ENCODE peak calls at places on chromosome 16, in nine cellular contexts. R is mesothelial cell of epicardium, A is stomach, Z is endothelial cell, G is AG09309, B is transverse colon, Y is lung, N is heart left ventricle, D is MM.1S. I is an unnamed sample.

GRCh38 chr16:12207939-12208338 is 231.4 kb downstream of the SNX29 start:
- DNase-seq in D (no peak), G (no peak), Y (no peak), B (no peak), N (no peak), A (no peak), Z (no peak), R (no peak), I (no peak)

GRCh38 chr16:80198995-80199299 is 341.8 kb upstream of the DYNLRB2 start:
- DNase-seq in G (no peak), A (no peak), N (no peak), B (no peak), Y (no peak), Z (no peak), D (no peak), R (no peak), I (no peak)

GRCh38 chr16:54462151-54462651 is 175.6 kb upstream of the IRX3 start:
- DNase-seq in D (no peak), R (no peak), B (no peak), G (peak), A (no peak), N (no peak), Y (no peak), Z (no peak), I (no peak)

GRCh38 chr16:28084209-28084608 is 20.7 kb upstream of the GSG1L start:
- DNase-seq in D (no peak), N (no peak), Y (no peak), R (no peak), A (no peak), B (no peak), G (no peak), Z (no peak), I (no peak)

GRCh38 chr16:85168732-85169256 is 56.5 kb upstream of the CIBAR2 start:
- DNase-seq in B (peak), R (no peak), A (no peak), Z (no peak), Y (no peak), G (no peak), N (peak), D (no peak), I (no peak)

GRCh38 chr16:25553711-25554436 is 137.9 kb upstream of the HS3ST4 start:
- DNase-seq in G (no peak), Z (no peak), Y (no peak), R (no peak), N (no peak), B (no peak), D (no peak), A (no peak), I (no peak)

GRCh38 chr16:2464333-2464732 is 4.4 kb downstream of the TEDC2 start:
- DNase-seq in N (no peak), D (no peak), G (no peak), B (no peak), A (no peak), R (no peak), Z (no peak), Y (no peak), I (no peak)

GRCh38 chr16:53417011-53417410 is 17.3 kb upstream of the RBL2 start:
- DNase-seq in A (no peak), N (no peak), G (peak), D (no peak), B (no peak), Z (no peak), R (no peak), Y (no peak), I (no peak)

GRCh38 chr16:22967696-22968095 is 153.7 kb downstream of the HS3ST2 start:
- DNase-seq in B (no peak), G (no peak), Z (no peak), A (no peak), Y (no peak), D (no peak), R (no peak), N (no peak), I (no peak)

GRCh38 chr16:19086322-19087199 is 19.1 kb downstream of the COQ7 start:
- DNase-seq in A (peak), N (peak), Z (peak), Y (peak), G (peak), B (peak), R (peak), D (peak), I (peak)

GRCh38 chr16:31215287-31216115 is 1.4 kb downstream of the PYDC1 start:
- DNase-seq in D (no peak), B (peak), Y (peak), N (peak), Z (peak), R (peak), A (peak), G (no peak), I (peak)

GRCh38 chr16:9372934-9373890 is 281.8 kb downstream of the HAPSTR1 start:
- DNase-seq in G (no peak), B (no peak), R (no peak), A (no peak), Z (peak), Y (no peak), D (no peak), N (no peak), I (no peak)

GRCh38 chr16:15450624-15451023 is 16.2 kb downstream of the BMERB1 start:
- DNase-seq in B (no peak), Y (no peak), D (no peak), G (no peak), A (no peak), R (no peak), N (no peak), Z (no peak), I (no peak)

GRCh38 chr16:64982581-64982980 is 139.3 kb downstream of the CDH11 start:
- DNase-seq in B (no peak), G (peak), R (no peak), D (no peak), N (no peak), Z (no peak), A (no peak), Y (no peak), I (no peak)

GRCh38 chr16:64981568-64982281 is 140.1 kb downstream of the CDH11 start:
- DNase-seq in D (no peak), B (no peak), G (no peak), R (no peak), A (no peak), Z (no peak), Y (no peak), N (no peak), I (no peak)

GRCh38 chr16:64989050-64989449 is 132.8 kb downstream of the CDH11 start:
- DNase-seq in A (no peak), N (no peak), Z (no peak), G (no peak), Y (no peak), R (no peak), D (no peak), B (no peak), I (no peak)

GRCh38 chr16:64983226-64983625 is 138.6 kb downstream of the CDH11 start:
- DNase-seq in B (no peak), D (no peak), Y (no peak), G (no peak), Z (no peak), N (no peak), R (no peak), A (no peak), I (no peak)

DNA sequence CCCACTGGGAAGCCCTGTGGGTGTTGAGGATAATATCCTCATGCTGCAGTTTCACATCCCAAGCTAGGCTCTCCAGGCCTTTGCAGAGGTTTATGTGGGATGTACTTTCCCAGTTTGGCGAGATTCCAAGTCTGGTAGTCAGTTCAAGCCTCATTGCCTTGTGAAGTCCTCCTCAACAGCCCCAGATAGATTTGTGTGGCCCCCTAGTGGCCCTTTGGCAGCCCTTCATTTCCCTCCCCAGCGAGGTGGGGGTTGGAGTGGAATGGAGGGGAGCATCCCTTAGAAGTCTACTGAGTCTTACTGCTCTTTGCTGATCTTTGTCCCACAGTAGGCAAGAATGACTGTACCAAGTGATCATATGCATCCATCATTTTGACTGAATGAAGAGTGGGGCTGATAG is 137.9 kb downstream of the CDH11 start:
- DNase-seq in Y (peak), N (peak), A (no peak), D (no peak), B (no peak), Z (peak), R (peak), G (peak), I (no peak)
- TF ChIP-seq CTCF in Y (no peak), N (peak), A (no peak), D (peak), B (no peak), Z (peak), R (peak), G (peak), I (peak)

DNA sequence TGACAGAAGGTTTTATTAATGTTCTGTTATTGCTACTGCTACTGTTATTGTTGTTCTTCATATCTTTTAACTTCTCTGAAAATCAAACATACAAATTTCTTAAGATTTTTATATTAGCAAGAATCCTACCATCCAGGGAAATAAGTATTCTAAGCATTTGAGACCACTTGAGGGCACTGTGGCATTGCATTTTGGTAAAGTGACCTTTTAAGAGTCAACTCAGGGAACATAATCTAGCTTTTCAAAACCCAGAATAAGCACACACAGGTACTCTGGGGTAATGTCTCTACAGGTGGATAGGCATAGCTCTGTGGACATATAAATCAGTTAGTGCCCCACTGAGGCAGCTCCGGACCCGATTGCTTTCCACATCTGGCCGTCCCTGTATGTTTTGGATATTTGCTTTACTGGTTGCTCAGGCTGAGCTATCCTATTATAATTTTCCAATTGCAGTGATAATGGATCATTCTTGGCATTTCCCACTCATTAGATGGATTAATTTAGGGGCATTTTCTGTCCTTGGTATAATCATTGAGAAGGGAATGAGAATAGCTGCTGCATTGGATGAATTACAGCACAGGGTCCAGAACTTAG is 1425.1 kb upstream of the CDH8 start:
- DNase-seq in D (peak), G (peak), R (peak), Z (peak), N (no peak), B (no peak), Y (no peak), A (no peak), I (peak)
- TF ChIP-seq CTCF in D (peak), G (peak), R (peak), Z (peak), N (peak), B (no peak), Y (no peak), A (no peak), I (peak)

DNA sequence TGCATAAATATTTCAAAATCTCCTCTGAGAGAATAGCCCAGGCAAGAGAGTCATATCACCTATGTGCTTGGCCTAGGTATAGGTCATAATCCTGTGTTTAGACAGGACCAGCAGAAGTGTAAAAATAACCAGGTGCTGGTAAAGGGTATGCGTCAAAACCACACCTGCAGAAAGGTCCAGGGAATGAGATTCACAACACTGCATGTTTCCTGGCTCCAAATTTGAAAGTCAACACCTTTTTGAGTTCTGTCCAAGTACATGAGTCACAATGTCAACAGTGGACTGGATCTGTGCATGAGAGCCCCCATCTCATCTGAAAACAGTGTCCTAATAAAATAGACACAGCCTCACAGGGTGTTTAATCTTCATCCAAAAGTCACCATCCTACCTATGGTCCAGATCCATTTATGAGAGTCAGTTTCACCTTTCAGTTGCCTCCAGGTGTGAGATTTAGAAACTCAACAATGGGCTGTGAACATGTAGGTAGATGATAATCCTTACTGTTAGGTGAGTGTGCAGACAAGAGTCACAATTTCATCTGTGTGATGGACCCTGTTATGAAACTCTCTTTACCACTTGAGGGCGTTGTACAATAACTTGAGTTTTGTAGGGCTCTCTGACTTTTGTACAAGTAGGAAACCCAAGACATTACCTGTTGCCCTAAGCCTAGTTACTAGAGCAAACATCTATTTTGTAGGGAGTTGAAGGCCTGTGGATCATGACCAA is 2100.7 kb downstream of the TP53TG3F start:
- DNase-seq in B (no peak), R (no peak), G (no peak), N (no peak), A (no peak), D (peak), Y (no peak), Z (no peak), I (no peak)
- TF ChIP-seq CTCF in B (no peak), R (no peak), G (no peak), N (peak), A (no peak), D (peak), Y (no peak), Z (no peak), I (no peak)

DNA sequence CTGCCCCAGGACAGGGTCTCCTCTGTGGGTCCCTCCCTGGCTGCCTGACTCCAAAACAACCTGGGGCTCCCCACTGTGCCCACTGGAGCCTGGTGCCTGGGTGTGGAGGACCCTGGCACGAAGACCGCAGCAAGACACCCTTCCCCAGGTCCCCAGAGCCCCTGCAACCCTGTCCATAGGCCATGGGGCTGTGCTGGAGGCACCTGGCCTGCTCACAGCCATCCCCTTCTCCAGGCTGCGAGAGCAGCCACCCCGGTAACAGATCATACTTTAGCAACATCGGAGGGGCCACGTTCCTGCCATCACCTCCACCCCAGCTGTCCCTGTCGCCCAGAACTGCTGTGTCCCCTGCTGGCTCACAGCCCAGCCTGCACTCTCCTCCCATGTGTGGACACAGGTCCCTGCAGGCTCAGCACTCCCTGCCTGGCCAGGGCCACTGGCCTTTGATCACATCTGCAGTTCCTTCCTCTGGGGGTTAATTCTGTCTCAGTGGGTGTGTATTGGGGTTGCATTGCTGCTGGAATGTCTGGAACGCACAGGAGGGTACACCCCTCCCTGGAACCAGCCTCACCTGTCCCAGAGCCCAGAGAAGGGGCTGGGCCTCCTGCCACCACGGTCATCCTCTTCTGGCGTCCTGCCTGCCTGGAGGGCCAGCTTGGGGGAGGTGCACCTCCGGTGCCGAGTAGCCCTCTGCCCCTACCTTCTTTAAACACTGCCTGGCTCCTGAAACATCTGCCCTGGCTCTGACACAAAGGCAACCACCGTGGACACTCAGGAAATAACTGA is 12.2 kb downstream of the PPL start:
- DNase-seq in Z (no peak), G (no peak), B (peak), D (no peak), R (no peak), A (peak), Y (peak), N (no peak), I (no peak)
- TF ChIP-seq CTCF in Z (no peak), G (no peak), B (no peak), D (no peak), R (no peak), A (no peak), Y (no peak), N (no peak), I (no peak)

GRCh38 chr16:354971-355441 is 2.5 kb upstream of the AXIN1 start:
- DNase-seq in Y (no peak), G (no peak), D (no peak), A (no peak), B (no peak), R (no peak), Z (no peak), N (no peak), I (no peak)

GRCh38 chr16:351804-352520 is 561 bp downstream of the AXIN1 start:
- DNase-seq in Y (no peak), N (no peak), D (peak), R (no peak), Z (no peak), B (peak), A (no peak), G (no peak), I (no peak)

GRCh38 chr16:353404-354285 is 1.1 kb upstream of the AXIN1 start:
- DNase-seq in N (no peak), G (no peak), R (no peak), Y (no peak), B (no peak), Z (no peak), D (no peak), A (no peak), I (no peak)

GRCh38 chr16:354286-354881 is 1.9 kb upstream of the AXIN1 start:
- DNase-seq in D (no peak), R (no peak), Y (no peak), A (no peak), G (no peak), Z (no peak), B (no peak), N (no peak), I (no peak)

GRCh38 chr16:352547-353403 is at the start of gene AXIN1:
- DNase-seq in Y (peak), N (peak), B (peak), R (peak), Z (peak), G (peak), D (peak), A (peak), I (peak)
- TF ChIP-seq CTCF in Y (peak), N (peak), B (peak), R (peak), Z (peak), G (peak), D (peak), A (peak), I (peak)

DNA sequence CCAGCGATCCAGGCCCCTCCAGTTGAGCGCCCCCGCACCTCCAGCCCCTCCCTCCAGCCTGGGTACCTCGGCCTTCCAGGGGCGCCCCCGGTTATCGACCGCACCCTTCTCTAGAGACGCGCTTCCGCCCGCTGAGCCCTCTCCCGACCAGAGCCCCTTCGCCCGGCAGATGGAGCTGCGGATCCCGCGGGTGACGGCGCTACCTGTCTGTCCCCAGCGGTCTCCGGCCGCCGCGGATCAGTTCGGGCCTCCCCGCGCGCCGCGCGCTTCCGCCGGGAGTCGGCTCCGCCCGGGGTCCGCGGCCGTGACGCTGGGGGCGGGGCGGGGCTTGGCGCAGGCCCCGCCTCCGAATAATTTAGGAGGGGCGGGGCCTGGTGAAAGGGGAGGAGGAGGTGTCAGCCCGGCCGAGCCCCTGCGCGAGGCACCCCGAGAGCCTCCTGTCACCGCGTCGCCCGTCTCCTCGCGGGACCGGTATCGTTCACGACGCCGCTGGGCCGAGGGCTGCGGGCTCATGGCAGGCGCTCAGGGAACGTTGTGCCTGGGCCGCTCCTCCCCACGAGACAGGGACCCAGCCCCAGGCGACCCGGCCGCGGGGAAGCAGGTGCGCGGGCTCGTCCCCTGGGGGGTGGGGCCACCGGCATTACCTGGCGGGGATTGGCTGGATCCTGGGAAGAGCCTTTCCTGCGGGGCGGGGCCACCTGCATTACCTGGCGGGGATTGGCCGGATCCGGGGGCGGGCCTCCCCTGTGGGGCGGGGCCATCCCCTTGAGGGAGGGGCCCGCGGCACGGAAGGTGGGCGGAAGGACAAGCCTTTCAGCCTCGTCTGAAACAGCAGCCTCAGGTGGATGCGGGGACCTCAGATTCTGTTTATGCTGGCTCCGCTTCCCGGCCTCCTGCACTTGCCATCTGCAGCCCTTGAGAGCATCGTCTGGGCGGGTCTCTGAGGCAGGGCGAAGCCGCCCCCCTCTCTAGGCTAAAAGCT is at the start of gene SPATA2L:
- DNase-seq in A (peak), N (peak), B (peak), R (peak), Z (peak), Y (peak), D (peak), G (no peak), I (peak)
- TF ChIP-seq CTCF in A (no peak), N (no peak), B (peak), R (no peak), Z (no peak), Y (no peak), D (no peak), G (peak), I (peak)

GRCh38 chr16:70704586-70704985 is 18.7 kb upstream of the MTSS2 start:
- DNase-seq in N (no peak), Z (no peak), Y (no peak), A (no peak), D (no peak), G (no peak), B (no peak), R (no peak), I (no peak)
- TF ChIP-seq CTCF in N (no peak), Z (no peak), Y (no peak), A (no peak), D (no peak), G (no peak), B (no peak), R (no peak), I (no peak)

GRCh38 chr16:88526906-88527185 is 43.4 kb upstream of the ZC3H18 start:
- DNase-seq in R (no peak), B (no peak), Z (no peak), G (no peak), Y (no peak), N (no peak), D (no peak), A (no peak), I (no peak)
- TF ChIP-seq CTCF in R (no peak), B (no peak), Z (no peak), G (no peak), Y (no peak), N (no peak), D (no peak), A (no peak), I (no peak)

GRCh38 chr16:287298-287811 is 4.4 kb downstream of the PDIA2 start:
- DNase-seq in D (no peak), R (no peak), Y (no peak), G (no peak), N (no peak), A (peak), B (no peak), Z (no peak), I (no peak)
- TF ChIP-seq CTCF in D (no peak), R (no peak), Y (no peak), G (no peak), N (no peak), A (no peak), B (no peak), Z (no peak), I (peak)